ENCODE peak calls at places on chromosomes 11 and 22, in nine cellular contexts. A, N, U, H, Y, O, M, B and T are unnamed samples.

GRCh38 chr11:114088836-114089235 is 29.3 kb downstream of the ZBTB16 start:
- DNase-seq in A (no peak), N (no peak), U (no peak), H (peak), Y (peak), O (no peak), M (no peak), B (no peak), T (no peak)

GRCh38 chr11:132126973-132127900 is 756.8 kb downstream of the NTM start:
- DNase-seq in A (no peak), N (no peak), U (peak), H (no peak), Y (peak), O (peak), M (peak), B (no peak), T (peak)

GRCh38 chr22:49963647-49964026 is 3.1 kb downstream of the PIM3 start:
- DNase-seq in A (no peak), N (no peak), U (no peak), H (peak), Y (peak), O (no peak), M (no peak), B (peak), T (no peak)

GRCh38 chr11:72589802-72590761 is 84.1 kb downstream of the PDE2A start:
- DNase-seq in A (peak), N (peak), U (no peak), H (no peak), Y (no peak), O (no peak), M (peak), B (no peak), T (peak)

GRCh38 chr11:75063732-75064314 is 32.9 kb downstream of the OR2AT4 start:
- DNase-seq in A (no peak), N (no peak), U (no peak), H (no peak), Y (no peak), O (no peak), M (no peak), B (no peak), T (no peak)

GRCh38 chr22:49960967-49961600 is 512 bp downstream of the PIM3 start:
- DNase-seq in A (peak), N (peak), U (peak), H (peak), Y (peak), O (no peak), M (no peak), B (peak), T (peak)

GRCh38 chr11:66289548-66290331 is 797 bp upstream of the YIF1A start:
- DNase-seq in A (no peak), N (peak), U (no peak), H (peak), Y (peak), O (no peak), M (no peak), B (peak), T (peak)

GRCh38 chr11:92180226-92180625 is 44.4 kb upstream of the FAT3 start:
- DNase-seq in A (no peak), N (no peak), U (no peak), H (no peak), Y (no peak), O (no peak), M (no peak), B (no peak), T (no peak)

GRCh38 chr11:126731526-126731925 is 269.0 kb downstream of the KIRREL3 start:
- DNase-seq in A (no peak), N (no peak), U (no peak), H (no peak), Y (no peak), O (no peak), M (no peak), B (no peak), T (no peak)

GRCh38 chr22:24543679-24544243 is 11.2 kb downstream of the GUCD1 start:
- DNase-seq in A (no peak), N (no peak), U (no peak), H (no peak), Y (no peak), O (no peak), M (no peak), B (no peak), T (no peak)

GRCh38 chr11:112322173-112322813 is 61.6 kb upstream of the PLET1 start:
- DNase-seq in A (no peak), N (no peak), U (no peak), H (peak), Y (no peak), O (no peak), M (no peak), B (no peak), T (no peak)

GRCh38 chr22:49951986-49952896 is 8.3 kb upstream of the PIM3 start:
- DNase-seq in A (peak), N (no peak), U (no peak), H (no peak), Y (no peak), O (peak), M (peak), B (no peak), T (no peak)

GRCh38 chr11:772429-773390 is 4.6 kb downstream of the GATD1 start:
- DNase-seq in A (no peak), N (peak), U (peak), H (peak), Y (peak), O (no peak), M (no peak), B (no peak), T (no peak)

GRCh38 chr11:118138839-118139420 is 13.7 kb downstream of the SCN4B start:
- DNase-seq in A (no peak), N (peak), U (no peak), H (no peak), Y (no peak), O (no peak), M (no peak), B (no peak), T (no peak)

GRCh38 chr22:46457502-46458488 is 79.6 kb downstream of the CELSR1 start:
- DNase-seq in A (no peak), N (no peak), U (no peak), H (no peak), Y (no peak), O (peak), M (no peak), B (no peak), T (no peak)

GRCh38 chr11:132962026-132962425 is 570.3 kb downstream of the OPCML start:
- DNase-seq in A (no peak), N (no peak), U (no peak), H (no peak), Y (peak), O (peak), M (peak), B (no peak), T (no peak)

GRCh38 chr11:110992481-110992880 is 253.0 kb upstream of the POU2AF2 start:
- DNase-seq in A (no peak), N (no peak), U (no peak), H (no peak), Y (no peak), O (no peak), M (no peak), B (no peak), T (no peak)

GRCh38 chr11:64833509-64833908 is 10.9 kb downstream of the CDC42BPG start:
- DNase-seq in A (no peak), N (peak), U (no peak), H (no peak), Y (no peak), O (no peak), M (no peak), B (no peak), T (no peak)

GRCh38 chr11:27444801-27445215 is 27.8 kb downstream of the LGR4 start:
- DNase-seq in A (no peak), N (no peak), U (no peak), H (no peak), Y (no peak), O (no peak), M (no peak), B (no peak), T (no peak)

GRCh38 chr11:95330332-95330731 is 99.3 kb upstream of the SESN3 start:
- DNase-seq in A (no peak), N (no peak), U (no peak), H (no peak), Y (no peak), O (no peak), M (no peak), B (no peak), T (no peak)

GRCh38 chr11:23233075-23233474 is 372.8 kb upstream of the CCDC179 start:
- DNase-seq in A (no peak), N (no peak), U (no peak), H (no peak), Y (no peak), O (peak), M (peak), B (no peak), T (no peak)

GRCh38 chr11:121733858-121734257 is 281.1 kb upstream of the SORL1-AS1 start:
- DNase-seq in A (no peak), N (no peak), U (no peak), H (no peak), Y (no peak), O (no peak), M (no peak), B (no peak), T (no peak)

GRCh38 chr11:130434521-130435223 is 6.3 kb upstream of the ADAMTS8 start:
- DNase-seq in A (peak), N (peak), U (peak), H (peak), Y (peak), O (peak), M (peak), B (peak), T (peak)

GRCh38 chr11:130523609-130524008 is 75.2 kb downstream of the ADAMTS15 start:
- DNase-seq in A (no peak), N (no peak), U (no peak), H (peak), Y (no peak), O (peak), M (peak), B (no peak), T (no peak)

GRCh38 chr11:15843309-15843857 is 513.0 kb downstream of the SOX6 start:
- DNase-seq in A (no peak), N (no peak), U (no peak), H (no peak), Y (no peak), O (no peak), M (no peak), B (peak), T (no peak)

GRCh38 chr11:28303477-28304191 is 195.4 kb downstream of the METTL15 start:
- DNase-seq in A (peak), N (no peak), U (no peak), H (no peak), Y (no peak), O (no peak), M (peak), B (no peak), T (no peak)

GRCh38 chr11:124762077-124762623 is at the start of gene ESAM:
- DNase-seq in A (peak), N (peak), U (no peak), H (peak), Y (no peak), O (no peak), M (no peak), B (no peak), T (peak)
- TF ChIP-seq CTCF in A (peak), N (no peak), U (no peak), H (no peak), Y (no peak), O (no peak), M (no peak), B (no peak), T (no peak)

DNA sequence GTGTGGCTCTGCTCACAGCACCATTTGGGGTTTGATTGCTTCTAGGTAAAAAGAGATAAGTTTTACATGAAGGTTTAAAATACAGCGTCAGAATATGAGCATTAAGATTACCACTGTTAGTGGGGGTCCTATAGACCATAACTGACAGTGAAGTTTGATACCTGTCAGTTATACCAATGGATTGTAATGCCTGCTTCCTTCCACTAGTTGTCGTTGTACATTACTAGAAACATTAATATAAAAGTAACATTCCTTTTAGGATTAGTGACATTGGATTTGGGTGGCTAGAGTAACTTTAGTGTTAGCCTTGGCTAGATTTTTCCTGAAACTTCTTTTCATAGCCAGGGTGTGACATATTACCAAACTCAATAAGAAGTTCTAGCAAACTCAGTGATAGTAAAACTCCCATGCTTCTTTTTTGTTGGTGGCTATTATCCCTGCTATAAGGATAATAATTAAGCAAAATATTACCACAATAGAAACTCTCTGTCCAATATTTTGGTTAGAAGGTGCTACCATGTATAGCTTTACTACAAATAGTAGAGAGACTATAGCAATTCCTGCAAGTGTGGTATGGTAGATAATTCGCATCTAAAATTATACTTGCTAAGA is 57.1 kb downstream of the FAM181B start:
- DNase-seq in A (no peak), N (no peak), U (no peak), H (no peak), Y (no peak), O (no peak), M (no peak), B (no peak), T (no peak)
- TF ChIP-seq CTCF in A (peak), N (peak), U (no peak), H (no peak), Y (peak), O (peak), M (peak), B (peak), T (peak)

GRCh38 chr22:42277988-42278776 is 7.7 kb upstream of the TCF20 start:
- DNase-seq in A (no peak), N (no peak), U (no peak), H (peak), Y (peak), O (no peak), M (no peak), B (no peak), T (no peak)
- TF ChIP-seq CTCF in A (no peak), N (no peak), U (no peak), H (no peak), Y (peak), O (peak), M (no peak), B (no peak), T (no peak)

GRCh38 chr11:123653997-123654565 is 343 bp downstream of the SCN3B start:
- DNase-seq in A (peak), N (peak), U (peak), H (peak), Y (no peak), O (no peak), M (peak), B (peak), T (peak)

GRCh38 chr11:123659311-123659710 is 4.9 kb upstream of the SCN3B start:
- DNase-seq in A (no peak), N (no peak), U (no peak), H (no peak), Y (no peak), O (no peak), M (no peak), B (no peak), T (no peak)

GRCh38 chr11:123650901-123651300 is 3.5 kb downstream of the SCN3B start:
- DNase-seq in A (no peak), N (no peak), U (no peak), H (no peak), Y (no peak), O (no peak), M (no peak), B (no peak), T (no peak)

GRCh38 chr11:123654566-123655081 is at the start of gene SCN3B:
- DNase-seq in A (peak), N (peak), U (peak), H (peak), Y (peak), O (no peak), M (peak), B (peak), T (peak)

GRCh38 chr11:123653405-123653996 is 923 bp downstream of the SCN3B start:
- DNase-seq in A (peak), N (no peak), U (no peak), H (no peak), Y (no peak), O (no peak), M (no peak), B (no peak), T (no peak)
- TF ChIP-seq CTCF in A (no peak), N (peak), U (no peak), H (no peak), Y (no peak), O (peak), M (peak), B (no peak), T (no peak)

GRCh38 chr11:61083601-61084147 is 18.6 kb upstream of the CD5 start:
- DNase-seq in A (no peak), N (no peak), U (no peak), H (no peak), Y (no peak), O (no peak), M (no peak), B (no peak), T (peak)
- TF ChIP-seq CTCF in A (no peak), N (no peak), U (no peak), H (no peak), Y (no peak), O (no peak), M (no peak), B (no peak), T (no peak)

DNA sequence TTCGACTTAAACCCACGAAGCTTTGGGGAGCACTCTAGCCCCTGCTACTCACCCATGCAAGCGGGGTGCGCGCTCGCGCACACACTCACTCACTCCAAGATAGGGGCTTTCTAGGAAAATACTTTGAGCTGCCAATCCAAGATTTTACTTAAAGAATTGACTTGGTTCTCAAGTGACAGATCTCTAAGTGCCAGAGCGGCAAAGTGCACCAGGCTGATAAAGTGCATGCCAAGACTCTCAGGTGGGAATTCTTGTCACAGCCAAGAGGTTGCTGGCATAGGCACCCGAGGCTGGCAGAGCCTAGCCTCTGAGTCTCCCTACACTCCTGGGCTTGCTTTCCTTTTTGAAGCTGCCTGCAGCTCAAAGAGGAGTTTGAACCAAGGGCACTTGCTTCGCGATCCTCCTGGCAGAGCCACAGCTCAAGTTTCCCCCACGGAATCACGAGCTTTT is 2.6 kb upstream of the ADM start:
- DNase-seq in A (no peak), N (no peak), U (no peak), H (peak), Y (no peak), O (no peak), M (peak), B (no peak), T (no peak)
- TF ChIP-seq CTCF in A (no peak), N (no peak), U (no peak), H (no peak), Y (no peak), O (no peak), M (no peak), B (no peak), T (no peak)

GRCh38 chr11:128026596-128026995 is 560.8 kb downstream of the ETS1 start:
- DNase-seq in A (peak), N (no peak), U (no peak), H (no peak), Y (no peak), O (peak), M (peak), B (no peak), T (no peak)

GRCh38 chr11:128021304-128022006 is 565.9 kb downstream of the ETS1 start:
- DNase-seq in A (no peak), N (no peak), U (no peak), H (no peak), Y (no peak), O (peak), M (peak), B (peak), T (no peak)

GRCh38 chr11:128022761-128023160 is 564.6 kb downstream of the ETS1 start:
- DNase-seq in A (no peak), N (no peak), U (no peak), H (no peak), Y (no peak), O (no peak), M (no peak), B (no peak), T (no peak)

GRCh38 chr11:128018692-128019091 is 568.7 kb downstream of the ETS1 start:
- DNase-seq in A (no peak), N (no peak), U (no peak), H (no peak), Y (no peak), O (no peak), M (no peak), B (no peak), T (no peak)

DNA sequence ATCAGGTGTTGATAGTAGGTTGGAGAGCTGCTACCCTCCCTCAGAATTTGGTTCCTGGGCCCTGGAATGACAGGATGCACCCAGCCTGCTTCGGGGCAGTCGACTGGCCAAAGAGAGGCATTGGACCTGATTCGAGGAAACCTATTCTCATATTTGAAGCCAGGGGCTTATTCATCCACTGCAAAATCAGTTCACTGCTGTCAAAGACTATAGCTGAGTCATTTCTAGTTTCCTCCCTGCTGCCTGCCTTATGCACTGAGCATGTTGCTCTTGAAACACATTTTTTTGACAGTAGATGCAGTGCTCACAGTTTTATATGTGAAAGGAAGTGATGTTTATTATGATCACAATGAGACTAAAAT is 565.4 kb downstream of the ETS1 start:
- DNase-seq in A (no peak), N (no peak), U (no peak), H (no peak), Y (no peak), O (peak), M (peak), B (no peak), T (peak)
- TF ChIP-seq CTCF in A (no peak), N (no peak), U (no peak), H (no peak), Y (no peak), O (peak), M (peak), B (no peak), T (no peak)

DNA sequence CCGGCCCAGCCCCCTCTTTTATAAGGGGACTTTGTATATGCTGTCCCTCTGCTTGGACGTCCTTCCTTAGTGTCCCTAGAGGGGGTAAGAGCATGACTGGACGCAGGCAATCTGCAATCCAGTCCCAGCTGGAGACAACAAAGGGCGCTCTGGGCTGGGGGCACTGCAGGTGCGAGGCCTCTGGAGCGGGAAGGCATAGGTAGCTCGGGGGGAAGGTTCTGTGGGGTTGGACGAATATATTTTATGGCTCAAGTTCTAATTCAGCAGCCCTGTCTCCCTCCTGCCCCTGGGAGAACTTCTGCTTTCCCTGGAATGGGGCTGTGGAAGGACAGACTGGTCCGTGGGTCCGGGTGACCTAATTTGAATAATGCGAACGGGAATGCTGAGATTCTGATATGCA is 40.0 kb downstream of the KCNJ4 start:
- DNase-seq in A (no peak), N (peak), U (no peak), H (no peak), Y (peak), O (no peak), M (no peak), B (no peak), T (no peak)
- TF ChIP-seq CTCF in A (no peak), N (no peak), U (no peak), H (no peak), Y (no peak), O (no peak), M (no peak), B (no peak), T (no peak)